ENCODE peak calls at places on chromosomes 4 and X, in six cellular contexts. One of them, this sample, is unnamed.

GRCh38 chr4:84915396-84915780 is 51.1 kb downstream of the WDFY3 start:
- DNase-seq in lower leg skin: no peak
- DNase-seq in HFF-Myc: no peak
- DNase-seq in transverse colon: no peak
- DNase-seq in AG09309: peak; percentile 35
- DNase-seq in stomach: no peak
- DNase-seq in this sample: no peak

GRCh38 chrX:133359466-133359865 is 55.8 kb downstream of the GPC4 start:
- DNase-seq in lower leg skin: no peak
- DNase-seq in HFF-Myc: no peak
- DNase-seq in transverse colon: no peak
- DNase-seq in AG09309: no peak
- DNase-seq in stomach: no peak
- DNase-seq in this sample: no peak

GRCh38 chr4:179989975-179990374 is 2253.2 kb upstream of the TENM3 start:
- DNase-seq in lower leg skin: no peak
- DNase-seq in HFF-Myc: no peak
- DNase-seq in transverse colon: no peak
- DNase-seq in AG09309: no peak
- DNase-seq in stomach: no peak
- DNase-seq in this sample: no peak

GRCh38 chrX:136268051-136269048 is 17.1 kb upstream of the MAP7D3 start:
- DNase-seq in lower leg skin: no peak
- DNase-seq in HFF-Myc: no peak
- DNase-seq in transverse colon: peak; percentile 32
- DNase-seq in AG09309: no peak
- DNase-seq in stomach: no peak
- DNase-seq in this sample: no peak

GRCh38 chrX:118569676-118570075 is 74.1 kb downstream of the DOCK11 start:
- DNase-seq in lower leg skin: no peak
- DNase-seq in HFF-Myc: no peak
- DNase-seq in transverse colon: no peak
- DNase-seq in AG09309: no peak
- DNase-seq in stomach: no peak
- DNase-seq in this sample: no peak

GRCh38 chr4:87985097-87985886 is 9.8 kb downstream of the SPP1 start:
- DNase-seq in lower leg skin: no peak
- DNase-seq in HFF-Myc: no peak
- DNase-seq in transverse colon: peak; percentile 44
- DNase-seq in AG09309: no peak
- DNase-seq in stomach: peak; percentile 46
- DNase-seq in this sample: no peak

GRCh38 chr4:86291180-86291579 is 68.7 kb downstream of the MAPK10 start:
- DNase-seq in lower leg skin: no peak
- DNase-seq in HFF-Myc: no peak
- DNase-seq in transverse colon: no peak
- DNase-seq in AG09309: no peak
- DNase-seq in stomach: no peak
- DNase-seq in this sample: no peak

GRCh38 chrX:3451566-3451965 is 105.1 kb upstream of the MXRA5 start:
- DNase-seq in lower leg skin: no peak
- DNase-seq in HFF-Myc: peak; percentile 59
- DNase-seq in transverse colon: no peak
- DNase-seq in AG09309: no peak
- DNase-seq in stomach: no peak
- DNase-seq in this sample: no peak

GRCh38 chr4:40576651-40577480 is 52.8 kb downstream of the RBM47 start:
- DNase-seq in lower leg skin: peak; percentile 77
- DNase-seq in HFF-Myc: peak; percentile 47
- DNase-seq in transverse colon: peak; percentile 82
- DNase-seq in AG09309: peak; percentile 50
- DNase-seq in stomach: peak; percentile 85
- DNase-seq in this sample: peak; percentile 97

GRCh38 chr4:77178560-77178959 is 21.6 kb downstream of the CCNG2 start:
- DNase-seq in lower leg skin: no peak
- DNase-seq in HFF-Myc: no peak
- DNase-seq in transverse colon: no peak
- DNase-seq in AG09309: no peak
- DNase-seq in stomach: no peak
- DNase-seq in this sample: no peak

GRCh38 chr4:78645853-78646757 is 94.5 kb downstream of the ANXA3 start:
- DNase-seq in lower leg skin: peak; percentile 92
- DNase-seq in HFF-Myc: peak; percentile 93
- DNase-seq in transverse colon: peak; percentile 70
- DNase-seq in AG09309: peak; percentile 86
- DNase-seq in stomach: peak; percentile 73
- DNase-seq in this sample: peak; percentile 52

GRCh38 chr4:30839583-30840520 is 119.7 kb downstream of the PCDH7 start:
- DNase-seq in lower leg skin: no peak
- DNase-seq in HFF-Myc: no peak
- DNase-seq in transverse colon: no peak
- DNase-seq in AG09309: peak; percentile 39
- DNase-seq in stomach: no peak
- DNase-seq in this sample: peak; percentile 48

GRCh38 chrX:77442728-77443127 is 4.5 kb upstream of the FGF16 start:
- DNase-seq in lower leg skin: no peak
- DNase-seq in HFF-Myc: peak; percentile 29
- DNase-seq in transverse colon: no peak
- DNase-seq in AG09309: peak; percentile 37
- DNase-seq in stomach: no peak
- DNase-seq in this sample: peak; percentile 75

GRCh38 chr4:145034727-145035211 is 63.2 kb downstream of the ANAPC10 start:
- DNase-seq in lower leg skin: no peak
- DNase-seq in HFF-Myc: no peak
- DNase-seq in transverse colon: no peak
- DNase-seq in AG09309: peak; percentile 47
- DNase-seq in stomach: no peak
- DNase-seq in this sample: peak; percentile 18

GRCh38 chr4:138938371-138938699 is 77.2 kb upstream of the NOCT start:
- DNase-seq in lower leg skin: no peak
- DNase-seq in HFF-Myc: peak; percentile 33
- DNase-seq in transverse colon: no peak
- DNase-seq in AG09309: peak; percentile 41
- DNase-seq in stomach: no peak
- DNase-seq in this sample: no peak

GRCh38 chr4:183408791-183409190 is 35.6 kb upstream of the CDKN2AIP start:
- DNase-seq in lower leg skin: no peak
- DNase-seq in HFF-Myc: no peak
- DNase-seq in transverse colon: peak; percentile 82
- DNase-seq in AG09309: no peak
- DNase-seq in stomach: peak; percentile 34
- DNase-seq in this sample: no peak

GRCh38 chr4:1767058-1767769 is 25.9 kb upstream of the FGFR3 start:
- DNase-seq in lower leg skin: no peak
- DNase-seq in HFF-Myc: no peak
- DNase-seq in transverse colon: no peak
- DNase-seq in AG09309: no peak
- DNase-seq in stomach: no peak
- DNase-seq in this sample: no peak

GRCh38 chr4:156962551-156962974 is 9.0 kb downstream of the PDGFC start:
- DNase-seq in lower leg skin: no peak
- DNase-seq in HFF-Myc: peak; percentile 95
- DNase-seq in transverse colon: no peak
- DNase-seq in AG09309: peak; percentile 83
- DNase-seq in stomach: peak; percentile 60
- DNase-seq in this sample: peak; percentile 85

GRCh38 chr4:109432676-109433075 is 939 bp upstream of the SEC24B start:
- DNase-seq in lower leg skin: no peak
- DNase-seq in HFF-Myc: no peak
- DNase-seq in transverse colon: no peak
- DNase-seq in AG09309: peak; percentile 44
- DNase-seq in stomach: no peak
- DNase-seq in this sample: no peak

GRCh38 chr4:9940041-9940440 is 81.3 kb downstream of the SLC2A9 start:
- DNase-seq in lower leg skin: no peak
- DNase-seq in HFF-Myc: no peak
- DNase-seq in transverse colon: no peak
- DNase-seq in AG09309: no peak
- DNase-seq in stomach: no peak
- DNase-seq in this sample: no peak

GRCh38 chr4:75841641-75842520 is 60.4 kb downstream of the PPEF2 start:
- DNase-seq in lower leg skin: no peak
- DNase-seq in HFF-Myc: no peak
- DNase-seq in transverse colon: no peak
- DNase-seq in AG09309: no peak
- DNase-seq in stomach: no peak
- DNase-seq in this sample: no peak

GRCh38 chr4:115548123-115548522 is 434.7 kb upstream of the NDST4 start:
- DNase-seq in lower leg skin: no peak
- DNase-seq in HFF-Myc: no peak
- DNase-seq in transverse colon: no peak
- DNase-seq in AG09309: no peak
- DNase-seq in stomach: no peak
- DNase-seq in this sample: no peak

GRCh38 chr4:53651142-53651720 is 59.9 kb upstream of the LNX1 start:
- DNase-seq in lower leg skin: peak; percentile 49
- DNase-seq in HFF-Myc: no peak
- DNase-seq in transverse colon: peak; percentile 80
- DNase-seq in AG09309: no peak
- DNase-seq in stomach: peak; percentile 84
- DNase-seq in this sample: peak; percentile 32

GRCh38 chrX:16305187-16305586 is 137.9 kb downstream of the MAGEB17 start:
- DNase-seq in lower leg skin: no peak
- DNase-seq in HFF-Myc: no peak
- DNase-seq in transverse colon: no peak
- DNase-seq in AG09309: no peak
- DNase-seq in stomach: no peak
- DNase-seq in this sample: no peak

GRCh38 chr4:101191302-101192098 is 155.8 kb downstream of the PPP3CA start:
- DNase-seq in lower leg skin: peak; percentile 45
- DNase-seq in HFF-Myc: peak; percentile 33
- DNase-seq in transverse colon: peak; percentile 50
- DNase-seq in AG09309: peak; percentile 53
- DNase-seq in stomach: peak; percentile 73
- DNase-seq in this sample: peak; percentile 86

GRCh38 chr4:52076731-52077130 is 25.6 kb downstream of the SPATA18 start:
- DNase-seq in lower leg skin: no peak
- DNase-seq in HFF-Myc: no peak
- DNase-seq in transverse colon: no peak
- DNase-seq in AG09309: no peak
- DNase-seq in stomach: no peak
- DNase-seq in this sample: no peak

GRCh38 chr4:71130827-71131603 is 137.6 kb downstream of the DCK start:
- DNase-seq in lower leg skin: no peak
- DNase-seq in HFF-Myc: peak; percentile 15
- DNase-seq in transverse colon: no peak
- DNase-seq in AG09309: peak; percentile 59
- DNase-seq in stomach: no peak
- DNase-seq in this sample: no peak
- TF ChIP-seq CTCF in lower leg skin: no peak
- TF ChIP-seq CTCF in HFF-Myc: no peak
- TF ChIP-seq CTCF in transverse colon: no peak
- TF ChIP-seq CTCF in AG09309: peak; percentile 43
- TF ChIP-seq CTCF in stomach: no peak
- TF ChIP-seq CTCF in this sample: peak; percentile 10

DNA sequence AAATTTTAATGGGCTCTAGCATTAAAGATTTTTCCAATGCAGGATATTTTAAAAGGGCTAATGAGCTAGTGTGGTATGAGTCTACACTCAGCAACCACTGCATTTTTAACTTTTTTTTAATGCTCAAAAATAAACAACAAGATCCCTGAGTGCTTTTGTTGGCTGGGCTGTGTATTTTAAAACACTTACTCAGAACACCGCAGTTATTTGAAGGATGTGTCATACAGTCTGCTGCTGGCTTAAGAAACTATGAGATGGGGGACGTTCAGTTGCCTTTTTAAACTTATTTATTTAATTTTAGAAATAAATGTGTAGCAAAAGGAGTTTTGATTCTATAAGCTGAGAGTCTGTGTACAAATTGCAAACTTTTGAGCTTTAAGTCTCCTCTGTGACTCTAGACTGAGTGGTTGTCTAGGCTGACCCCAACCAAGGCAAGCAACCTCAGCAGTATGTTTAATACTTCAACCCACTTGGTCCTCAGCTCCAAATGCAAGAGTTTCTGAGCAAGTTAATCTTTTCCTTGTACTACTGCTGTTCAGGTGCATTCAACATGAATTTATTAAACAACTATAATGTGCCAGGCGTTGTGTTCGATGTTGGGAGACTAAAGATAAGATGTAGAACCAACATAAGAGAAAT is 278.6 kb upstream of the DIPK2B start:
- DNase-seq in lower leg skin: no peak
- DNase-seq in HFF-Myc: peak; percentile 61
- DNase-seq in transverse colon: no peak
- DNase-seq in AG09309: peak; percentile 87
- DNase-seq in stomach: no peak
- DNase-seq in this sample: peak; percentile 72
- H3K4me3 ChIP-seq in lower leg skin: no peak overlapping the region
- H3K4me3 ChIP-seq in HFF-Myc: no peak overlapping the region
- H3K4me3 ChIP-seq in transverse colon: no peak overlapping the region
- H3K4me3 ChIP-seq in AG09309: no peak overlapping the region
- H3K4me3 ChIP-seq in stomach: no peak overlapping the region
- H3K4me3 ChIP-seq in this sample: no peak overlapping the region

GRCh38 chr4:13599159-13599558 is 28.4 kb downstream of the BOD1L1 start:
- DNase-seq in lower leg skin: no peak
- DNase-seq in HFF-Myc: no peak
- DNase-seq in transverse colon: no peak
- DNase-seq in AG09309: no peak
- DNase-seq in stomach: no peak
- DNase-seq in this sample: no peak
- TF ChIP-seq CTCF in lower leg skin: no peak
- TF ChIP-seq CTCF in HFF-Myc: peak; percentile 29
- TF ChIP-seq CTCF in transverse colon: no peak
- TF ChIP-seq CTCF in AG09309: peak; percentile 29
- TF ChIP-seq CTCF in stomach: no peak
- TF ChIP-seq CTCF in this sample: peak; percentile 40

GRCh38 chr4:113434247-113434587 is 327.3 kb downstream of the CAMK2D start:
- DNase-seq in lower leg skin: no peak
- DNase-seq in HFF-Myc: no peak
- DNase-seq in transverse colon: no peak
- DNase-seq in AG09309: no peak
- DNase-seq in stomach: no peak
- DNase-seq in this sample: no peak

GRCh38 chr4:113435893-113436292 is 325.6 kb downstream of the CAMK2D start:
- DNase-seq in lower leg skin: peak; percentile 83
- DNase-seq in HFF-Myc: peak; percentile 83
- DNase-seq in transverse colon: no peak
- DNase-seq in AG09309: no peak
- DNase-seq in stomach: no peak
- DNase-seq in this sample: peak; percentile 84

GRCh38 chr4:113438596-113438995 is 322.9 kb downstream of the CAMK2D start:
- DNase-seq in lower leg skin: no peak
- DNase-seq in HFF-Myc: no peak
- DNase-seq in transverse colon: no peak
- DNase-seq in AG09309: no peak
- DNase-seq in stomach: no peak
- DNase-seq in this sample: no peak

GRCh38 chr4:113437124-113437523 is 324.4 kb downstream of the CAMK2D start:
- DNase-seq in lower leg skin: no peak
- DNase-seq in HFF-Myc: no peak
- DNase-seq in transverse colon: no peak
- DNase-seq in AG09309: no peak
- DNase-seq in stomach: no peak
- DNase-seq in this sample: no peak

DNA sequence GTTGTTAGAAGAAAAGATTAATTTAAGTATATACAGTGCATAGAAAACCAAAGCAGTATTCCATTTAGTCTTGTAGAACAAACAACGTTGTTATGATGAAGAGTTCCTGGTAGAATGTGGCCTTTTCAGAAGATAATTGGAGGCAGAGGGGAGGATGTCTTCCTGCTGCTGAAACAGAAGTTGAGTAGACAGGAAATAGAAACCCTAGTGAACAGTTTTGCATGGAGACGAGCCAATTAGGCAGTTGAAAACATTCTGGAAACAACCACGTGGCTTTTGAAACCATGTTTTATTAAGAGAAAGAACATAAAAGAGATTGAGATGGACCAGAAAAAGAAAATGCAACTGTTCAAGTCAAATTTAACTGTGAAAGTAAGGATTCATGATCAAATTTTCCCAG is 325.2 kb downstream of the CAMK2D start:
- DNase-seq in lower leg skin: peak; percentile 43
- DNase-seq in HFF-Myc: peak; percentile 75
- DNase-seq in transverse colon: no peak
- DNase-seq in AG09309: no peak
- DNase-seq in stomach: no peak
- DNase-seq in this sample: no peak
- H3K4me3 ChIP-seq in lower leg skin: no peak overlapping the region
- H3K4me3 ChIP-seq in HFF-Myc: no peak overlapping the region
- H3K4me3 ChIP-seq in transverse colon: no peak overlapping the region
- H3K4me3 ChIP-seq in AG09309: no peak overlapping the region
- H3K4me3 ChIP-seq in stomach: no peak overlapping the region
- H3K4me3 ChIP-seq in this sample: no peak overlapping the region